ENCODE peak calls at places on chromosomes 13 and 19, in four cellular contexts. J is NT2/D1, K is DND-41, Z is endodermal cell. U is an unnamed sample.

GRCh38 chr19:32652893-32653625 is 21.9 kb downstream of the ANKRD27 start:
- DNase-seq in Z (no peak), J (no peak), K (no peak), U (peak)

GRCh38 chr13:61410669-61411297 is 4.9 kb downstream of the PCDH20 start:
- DNase-seq in Z (no peak), J (no peak), K (no peak), U (no peak)

GRCh38 chr13:71015516-71015915 is 851.5 kb downstream of the DACH1 start:
- DNase-seq in Z (no peak), K (no peak), J (no peak), U (no peak)

GRCh38 chr19:14432817-14433453 is at the start of gene PKN1:
- DNase-seq in Z (peak), K (peak), J (peak), U (peak)

GRCh38 chr19:58059003-58059671 is at the start of gene ZNF135:
- DNase-seq in J (peak), K (peak), Z (peak), U (peak)

GRCh38 chr13:101554420-101555125 is 102.1 kb downstream of the ITGBL1 start:
- DNase-seq in Z (no peak), J (no peak), K (no peak), U (no peak)

GRCh38 chr13:109272595-109273325 is 513.6 kb downstream of the IRS2 start:
- DNase-seq in K (no peak), J (no peak), Z (no peak), U (no peak)

GRCh38 chr19:35757231-35757748 is 461 bp upstream of the HSPB6 start:
- DNase-seq in J (no peak), Z (no peak), K (no peak), U (peak)

GRCh38 chr13:29510698-29511438 is 84.6 kb downstream of the SLC7A1 start:
- DNase-seq in K (no peak), Z (no peak), J (no peak), U (no peak)

GRCh38 chr13:23921451-23921888 is 24.2 kb upstream of the C1QTNF9B start:
- DNase-seq in Z (peak), K (no peak), J (peak), U (no peak)

GRCh38 chr13:54980651-54981050 is 1952.0 kb downstream of the OLFM4 start:
- DNase-seq in K (peak), Z (no peak), J (no peak), U (no peak)

GRCh38 chr19:15448778-15449619 is 757 bp downstream of the WIZ start:
- DNase-seq in J (no peak), K (peak), Z (peak), U (peak)

GRCh38 chr13:21717817-21718216 is 46.9 kb downstream of the FGF9 start:
- DNase-seq in J (peak), Z (peak), K (no peak), U (no peak)

GRCh38 chr13:44040754-44041100 is 161.0 kb downstream of the LACC1 start:
- DNase-seq in Z (no peak), K (no peak), J (no peak), U (no peak)

DNA sequence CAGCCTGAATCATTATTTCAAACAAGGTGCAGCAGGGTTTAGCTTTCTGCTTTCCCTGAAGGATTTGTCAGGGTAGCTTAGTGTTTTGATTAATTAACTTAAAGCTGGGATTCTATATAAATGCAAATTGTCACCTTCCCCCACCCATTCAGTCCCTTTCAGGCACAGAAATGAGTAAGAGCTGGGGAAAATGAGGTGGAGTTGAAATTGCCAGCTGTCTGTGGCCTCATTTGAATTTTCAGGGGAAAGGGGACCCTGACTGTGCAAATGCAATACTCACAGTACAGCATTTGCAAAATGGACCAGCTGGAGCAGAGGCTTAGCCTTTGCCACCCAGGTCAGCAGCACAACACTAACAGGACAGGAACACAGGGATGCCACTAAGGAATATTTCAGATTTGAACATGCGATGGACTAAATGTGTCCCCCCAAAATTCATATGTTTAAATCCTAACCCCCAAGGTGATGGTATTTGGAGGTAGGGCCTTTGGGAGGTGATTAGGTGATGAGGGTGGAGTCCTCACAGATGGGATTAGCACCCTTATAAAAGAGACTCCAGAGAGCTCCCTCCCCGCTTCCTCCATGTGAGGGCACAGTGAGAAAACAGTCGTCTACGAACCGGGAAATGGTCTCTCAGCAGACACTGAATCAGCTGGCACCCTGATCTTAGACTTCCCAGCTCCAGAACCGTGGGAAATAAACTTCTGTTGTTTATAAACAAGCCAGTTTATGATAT is 59.5 kb upstream of the CYSLTR2 start:
- DNase-seq in Z (peak), K (no peak), J (no peak), U (no peak)
- H3K9ac ChIP-seq in Z (no peak), K (no peak), J (no peak), U (no peak)

GRCh38 chr13:50991624-50992610 is 82.3 kb downstream of the RNASEH2B start:
- DNase-seq in Z (no peak), K (peak), J (no peak), U (no peak)
- H3K9ac ChIP-seq in Z (no peak), K (peak), J (no peak), U (no peak)

DNA sequence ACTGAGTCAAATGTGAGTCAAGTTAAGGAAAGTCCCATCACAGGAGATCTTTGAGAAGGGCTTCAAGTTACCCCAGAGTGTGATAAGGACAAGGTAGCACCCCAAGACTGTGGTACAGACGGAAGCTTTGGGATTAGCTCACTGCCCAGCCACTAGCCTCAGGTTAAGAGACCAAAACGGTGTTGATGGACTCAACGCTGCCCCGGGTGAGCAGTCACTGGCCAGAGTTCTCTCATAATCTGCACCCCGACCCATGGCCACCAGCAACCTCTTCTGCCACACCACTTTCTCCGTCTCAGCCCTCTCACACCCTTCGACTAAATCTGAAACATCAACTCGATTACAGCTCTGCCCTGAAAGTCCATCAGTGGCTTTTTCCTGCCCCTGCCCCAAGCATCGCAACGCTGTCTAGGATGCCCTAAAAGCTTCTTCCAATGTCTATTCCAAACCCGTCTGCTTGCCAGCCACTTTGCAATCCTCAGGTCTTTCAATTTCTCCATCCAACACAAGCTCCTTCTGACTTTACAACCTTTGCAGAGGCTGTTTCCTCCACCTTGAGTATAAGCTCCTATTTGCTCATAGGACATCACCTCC is 5.6 kb downstream of the HNRNPL start:
- DNase-seq in K (no peak), J (no peak), Z (no peak), U (no peak)
- H3K9ac ChIP-seq in K (no peak), J (no peak), Z (no peak), U (no peak)

DNA sequence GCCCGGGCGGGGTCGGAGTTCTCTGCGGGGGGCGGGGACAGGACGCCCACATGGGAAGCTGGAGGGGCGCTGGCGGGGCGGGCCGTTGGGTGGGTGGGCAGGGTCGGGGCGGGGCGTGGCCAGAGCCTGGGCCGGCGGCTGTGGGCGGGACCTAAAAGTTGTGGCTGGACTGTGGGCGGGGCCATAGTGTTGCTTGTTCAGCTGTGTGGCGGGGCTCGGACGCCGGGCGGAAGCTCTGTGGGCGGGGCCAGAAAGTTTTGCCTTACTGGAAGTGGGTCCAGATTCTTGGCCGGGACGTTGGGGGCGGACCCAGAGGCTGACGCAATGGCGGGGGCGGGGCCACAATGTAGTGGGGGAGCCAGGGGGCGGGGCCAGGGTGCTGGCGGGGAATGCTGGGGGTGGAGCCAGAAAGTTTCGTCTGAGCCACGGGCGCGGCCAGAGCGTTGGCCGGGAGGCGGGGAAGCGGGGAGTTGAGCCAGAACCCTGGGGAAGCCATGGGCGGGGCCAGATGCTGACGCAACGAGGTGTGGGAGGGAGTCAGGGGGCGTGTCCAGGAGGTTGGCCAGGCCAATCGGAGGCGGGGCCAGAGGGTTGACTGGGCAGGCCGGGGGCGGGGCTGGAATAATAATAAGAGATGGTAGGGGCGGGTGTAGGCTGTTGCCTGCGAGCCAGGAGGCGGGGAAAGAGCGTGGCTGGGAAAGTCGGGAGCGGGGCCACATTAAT is 524 bp downstream of the CCDC9 start:
- DNase-seq in J (peak), Z (peak), K (peak), U (peak)
- H3K9ac ChIP-seq in J (no peak), Z (peak), K (peak), U (no peak)

GRCh38 chr13:80244574-80244973 is 96.4 kb downstream of the SPRY2 start:
- DNase-seq in J (no peak), Z (no peak), K (no peak), U (no peak)

GRCh38 chr13:80245162-80245733 is 95.7 kb downstream of the SPRY2 start:
- DNase-seq in J (no peak), Z (no peak), K (no peak), U (no peak)

GRCh38 chr13:80255946-80256345 is 85.0 kb downstream of the SPRY2 start:
- DNase-seq in K (no peak), Z (no peak), J (no peak), U (no peak)

GRCh38 chr13:80251403-80251802 is 89.5 kb downstream of the SPRY2 start:
- DNase-seq in Z (no peak), K (no peak), J (no peak), U (no peak)

DNA sequence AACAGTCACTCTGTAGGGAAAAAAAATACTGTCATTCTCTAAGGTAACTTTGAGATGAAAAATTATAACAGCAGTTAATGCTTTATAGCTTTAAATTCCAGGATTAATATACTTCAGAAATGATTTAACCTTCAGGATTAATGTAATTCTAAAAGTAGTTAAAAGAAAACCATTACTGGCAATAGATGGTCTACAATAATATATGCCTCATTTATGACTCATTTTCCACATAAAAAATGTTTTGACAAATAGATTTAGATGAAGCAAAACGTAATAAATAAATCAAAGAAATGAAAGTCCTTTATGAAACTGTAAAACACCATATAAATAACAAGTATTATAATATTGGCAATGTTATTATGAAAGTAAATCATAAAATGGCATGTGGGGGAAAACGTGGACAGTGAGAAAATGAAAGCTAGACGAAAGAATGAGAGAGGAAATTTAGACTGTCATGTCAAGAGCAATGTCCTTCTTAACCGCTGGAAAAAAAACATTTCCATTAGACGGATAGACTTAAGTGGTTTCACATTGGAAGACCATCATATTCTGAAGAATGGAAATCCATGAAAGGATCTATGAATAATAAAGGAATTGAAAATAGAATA is 90.9 kb downstream of the SPRY2 start:
- DNase-seq in K (no peak), Z (no peak), J (no peak), U (no peak)
- H3K9ac ChIP-seq in K (no peak), Z (no peak), J (no peak), U (no peak)

GRCh38 chr13:113023694-113024430 is 54.8 kb downstream of the MCF2L start:
- DNase-seq in K (no peak), J (no peak), Z (no peak), U (no peak)

GRCh38 chr13:113021391-113021790 is 52.4 kb downstream of the MCF2L start:
- DNase-seq in K (no peak), J (no peak), Z (no peak), U (no peak)

GRCh38 chr13:113021811-113022210 is 52.8 kb downstream of the MCF2L start:
- DNase-seq in K (no peak), J (no peak), Z (no peak), U (no peak)

GRCh38 chr13:113023217-113023597 is 54.2 kb downstream of the MCF2L start:
- DNase-seq in K (no peak), Z (peak), J (no peak), U (no peak)

GRCh38 chr13:113022391-113023216 is 53.6 kb downstream of the MCF2L start:
- DNase-seq in K (no peak), Z (peak), J (peak), U (no peak)
- H3K9ac ChIP-seq in K (no peak), Z (peak), J (peak), U (no peak)

GRCh38 chr13:52195052-52195837 is 35.8 kb upstream of the NEK3 start:
- DNase-seq in J (no peak), Z (peak), K (no peak), U (peak)
- H3K9ac ChIP-seq in J (no peak), Z (no peak), K (peak), U (peak)

GRCh38 chr13:41548031-41548430 is 90.7 kb downstream of the RGCC start:
- DNase-seq in J (no peak), K (no peak), Z (no peak), U (no peak)
- H3K9ac ChIP-seq in J (peak), K (no peak), Z (no peak), U (no peak)

GRCh38 chr13:60078226-60078625 is 85.5 kb downstream of the DIAPH3 start:
- DNase-seq in J (no peak), K (no peak), Z (no peak), U (no peak)

DNA sequence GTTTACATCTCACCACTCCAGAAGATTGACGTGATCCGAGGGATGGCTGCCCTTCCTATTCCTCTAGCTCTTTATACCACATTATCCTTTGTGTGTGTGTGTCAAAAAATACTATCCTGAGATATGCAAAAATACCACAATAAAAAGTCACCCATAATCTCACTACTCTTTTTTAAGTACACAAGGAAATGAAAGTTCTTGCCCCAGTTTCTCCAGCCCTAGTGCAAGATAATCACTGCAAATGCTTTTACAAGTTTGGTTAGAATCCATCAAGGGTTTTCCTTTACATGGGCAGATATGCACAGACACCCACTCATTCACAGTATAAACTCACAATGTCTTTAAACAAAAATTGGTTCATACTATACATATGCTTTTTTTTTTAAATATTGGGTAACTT is 89.3 kb downstream of the DIAPH3 start:
- DNase-seq in K (no peak), J (no peak), Z (no peak), U (no peak)
- H3K9ac ChIP-seq in K (no peak), J (no peak), Z (no peak), U (no peak)

DNA sequence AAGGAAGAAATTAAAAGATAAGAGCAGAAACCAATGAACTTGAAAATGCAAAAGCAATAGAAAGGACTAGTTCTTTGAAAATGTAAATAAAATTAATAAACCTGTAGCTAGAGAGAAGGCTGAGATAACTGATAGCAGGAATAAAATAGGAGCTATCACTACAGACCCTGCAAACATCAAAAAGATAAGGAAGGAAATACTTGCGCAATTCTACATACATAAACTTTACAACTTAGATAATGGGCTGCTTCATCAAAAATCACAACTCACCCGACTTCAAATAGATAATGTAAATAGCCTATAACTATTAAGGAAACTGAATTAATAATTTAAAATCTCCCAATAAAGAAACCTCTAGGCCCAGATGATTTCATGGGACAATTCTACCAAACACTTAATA is 3.5 kb upstream of the ATP4B start:
- DNase-seq in K (no peak), J (no peak), Z (no peak), U (no peak)
- H3K9ac ChIP-seq in K (no peak), J (no peak), Z (no peak), U (no peak)

U was measured in kidney.